ENCODE peak calls at places on chromosome 14, in nine cellular contexts. X, L, F, Q, Y, H, J, R and E are unnamed samples.

GRCh38 chr14:98069712-98070133 is 1202.3 kb downstream of the BCL11B start:
- DNase-seq in J (no peak), F (peak; percentile 91), X (no peak), R (peak; percentile 25), Y (no peak), L (no peak), Q (peak; percentile 41), H (no peak), E (peak; percentile 0)

GRCh38 chr14:77889971-77890442 is 90.1 kb downstream of the ADCK1 start:
- DNase-seq in H (no peak), L (no peak), X (no peak), F (peak; percentile 92), R (no peak), Y (no peak), Q (no peak), J (no peak), E (peak; percentile 84)

GRCh38 chr14:80127466-80127865 is 83.8 kb downstream of the DIO2 start:
- DNase-seq in Q (no peak), R (no peak), X (no peak), J (no peak), Y (no peak), F (no peak), H (no peak), L (no peak), E (no peak)

GRCh38 chr14:55580401-55581010 is 499 bp downstream of the KTN1 start:
- DNase-seq in R (peak; percentile 78), H (peak; percentile 55), Q (peak; percentile 71), X (peak; percentile 30), Y (peak; percentile 76), L (no peak), J (peak; percentile 76), F (no peak), E (no peak)

GRCh38 chr14:50383618-50384225 is 13.0 kb downstream of the CDKL1 start:
- DNase-seq in L (no peak), Q (peak; percentile 35), H (no peak), X (no peak), F (no peak), J (no peak), R (no peak), Y (no peak), E (no peak)

GRCh38 chr14:70822706-70823185 is 13.4 kb upstream of the MAP3K9 start:
- DNase-seq in F (no peak), L (no peak), J (no peak), Y (peak; percentile 46), R (no peak), Q (peak; percentile 75), X (peak; percentile 37), H (no peak), E (no peak)

GRCh38 chr14:99148861-99149610 is 123.0 kb downstream of the BCL11B start:
- DNase-seq in Y (no peak), F (no peak), J (no peak), Q (no peak), X (no peak), L (no peak), R (no peak), H (no peak), E (no peak)

GRCh38 chr14:81265641-81266169 is 44.9 kb upstream of the GTF2A1 start:
- DNase-seq in J (no peak), L (no peak), H (no peak), R (no peak), X (no peak), Y (no peak), F (no peak), Q (no peak), E (no peak)

GRCh38 chr14:75295061-75295461 is 16.4 kb downstream of the FOS start:
- DNase-seq in L (peak; percentile 67), Y (peak; percentile 86), H (peak; percentile 72), J (peak; percentile 42), F (peak; percentile 78), R (peak; percentile 76), Q (peak; percentile 40), X (peak; percentile 25), E (peak; percentile 74)

GRCh38 chr14:51989293-51990234 is at the start of gene RTRAF:
- DNase-seq in Y (peak; percentile 97), X (peak; percentile 85), F (peak; percentile 88), L (peak; percentile 86), H (peak; percentile 95), Q (peak; percentile 95), J (peak; percentile 95), R (peak; percentile 97), E (peak; percentile 91)

GRCh38 chr14:68711551-68712437 is 81.1 kb downstream of the ZFP36L1 start:
- DNase-seq in F (no peak), J (no peak), X (no peak), R (no peak), H (no peak), L (no peak), Q (no peak), Y (no peak), E (no peak)

GRCh38 chr14:88477513-88478250 is 77.1 kb downstream of the PTPN21 start:
- DNase-seq in X (no peak), J (no peak), L (no peak), H (no peak), Q (no peak), Y (no peak), R (no peak), F (no peak), E (no peak)

GRCh38 chr14:73739174-73739898 is 25.2 kb upstream of the PNMA1 start:
- DNase-seq in J (no peak), F (no peak), Q (no peak), Y (peak; percentile 54), H (no peak), L (no peak), R (no peak), X (no peak), E (no peak)

GRCh38 chr14:96748371-96748770 is 48.8 kb upstream of the VRK1 start:
- DNase-seq in J (no peak), Y (no peak), H (no peak), F (no peak), Q (no peak), L (no peak), X (no peak), R (no peak), E (no peak)

GRCh38 chr14:79483989-79484388 is 727.3 kb downstream of the DIO2 start:
- DNase-seq in R (no peak), J (no peak), Q (no peak), Y (no peak), X (no peak), H (no peak), L (no peak), F (no peak), E (no peak)

GRCh38 chr14:101072945-101073597 is 169.5 kb upstream of the RTL1 start:
- DNase-seq in F (peak; percentile 95), R (peak; percentile 47), J (no peak), Y (peak; percentile 77), L (no peak), X (peak; percentile 41), Q (peak; percentile 36), H (peak; percentile 92), E (peak; percentile 97)

GRCh38 chr14:100765991-100766390 is 39.3 kb downstream of the DLK1 start:
- DNase-seq in X (no peak), L (no peak), R (no peak), J (no peak), Y (no peak), F (no peak), Q (no peak), H (no peak), E (no peak)

GRCh38 chr14:94689218-94689984 is 77.2 kb downstream of the SERPINA3 start:
- DNase-seq in H (peak; percentile 64), F (peak; percentile 7), J (peak; percentile 42), X (peak; percentile 77), R (no peak), L (peak; percentile 67), Y (no peak), Q (peak; percentile 86), E (no peak)

GRCh38 chr14:101018561-101019290 is 115.2 kb upstream of the RTL1 start:
- DNase-seq in Q (no peak), F (no peak), Y (no peak), J (no peak), L (no peak), X (no peak), R (no peak), H (peak; percentile 13), E (no peak)

GRCh38 chr14:92457018-92457565 is 56.5 kb upstream of the RIN3 start:
- DNase-seq in X (no peak), R (no peak), Y (no peak), L (no peak), J (no peak), F (no peak), Q (no peak), H (no peak), E (no peak)
- TF ChIP-seq CTCF in X (peak; percentile 2), R (no peak), Y (no peak), L (no peak), J (no peak), F (no peak), Q (no peak), H (no peak), E (peak; percentile 29)

GRCh38 chr14:34111933-34112332 is 161.1 kb upstream of the EGLN3 start:
- DNase-seq in Y (no peak), Q (no peak), J (no peak), L (no peak), R (no peak), X (no peak), F (no peak), H (no peak), E (no peak)
- TF ChIP-seq CTCF in Y (no peak), Q (no peak), J (no peak), L (no peak), R (no peak), X (peak; percentile 40), F (peak; percentile 2), H (no peak), E (no peak)

DNA sequence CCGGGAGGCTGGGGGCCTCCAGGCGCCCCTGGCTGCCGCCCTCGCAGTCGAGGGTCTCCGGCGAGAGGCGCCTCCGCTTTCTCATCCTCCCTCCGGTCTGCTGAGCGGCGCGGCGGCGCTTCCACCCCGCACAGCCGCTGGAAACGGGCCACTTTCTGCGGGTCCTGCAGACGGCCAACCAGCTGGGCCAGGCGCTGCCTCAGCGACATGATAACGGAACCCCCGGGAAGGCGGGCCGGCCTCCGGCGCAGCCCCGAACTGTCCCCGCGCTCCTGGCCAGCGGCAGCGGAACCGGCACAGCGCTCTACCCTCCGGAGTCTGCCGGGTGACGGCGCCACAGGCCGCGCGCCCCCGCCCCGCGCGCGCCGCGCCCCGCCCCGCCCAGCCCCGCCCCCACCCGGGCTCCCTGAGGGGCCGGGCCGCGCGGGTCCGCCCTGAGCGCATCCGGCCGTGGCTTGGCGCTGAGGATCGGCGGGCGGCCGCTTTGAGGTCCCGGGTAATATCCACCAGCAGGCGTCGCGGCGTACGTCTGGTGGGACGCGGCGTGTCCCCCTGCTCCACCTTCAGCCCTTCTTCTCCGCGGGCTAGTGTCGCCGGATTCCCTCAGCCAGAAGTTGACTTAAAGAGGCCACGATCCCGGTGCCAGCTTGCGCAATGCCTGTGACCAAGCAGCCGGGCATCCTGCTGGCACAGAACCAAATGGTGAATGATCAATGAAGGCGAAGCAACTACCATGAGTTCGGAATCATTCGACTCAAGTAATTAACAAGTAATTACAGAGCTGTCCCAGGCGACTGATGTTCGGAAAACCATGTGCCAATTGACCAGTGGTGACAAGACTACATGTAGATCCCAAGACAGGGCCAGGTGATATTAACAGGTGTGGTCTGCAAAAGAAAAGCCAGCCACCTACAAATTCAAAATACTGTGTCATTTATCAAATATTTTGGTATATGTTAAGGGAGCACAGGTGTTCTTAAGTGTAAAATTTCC is at the start of gene SGPP1:
- DNase-seq in F (peak; percentile 43), X (peak; percentile 68), L (peak; percentile 58), Y (peak; percentile 90), R (peak; percentile 93), H (peak; percentile 87), J (peak; percentile 93), Q (peak; percentile 85), E (peak; percentile 62)
- TF ChIP-seq CTCF in F (no peak), X (peak; percentile 51), L (no peak), Y (no peak), R (no peak), H (no peak), J (peak; percentile 49), Q (peak; percentile 32), E (peak; percentile 66)

GRCh38 chr14:36647827-36648753 is 13.6 kb upstream of the PAX9 start:
- DNase-seq in R (peak; percentile 69), Y (no peak), Q (peak; percentile 77), H (no peak), F (peak; percentile 15), L (no peak), J (no peak), X (peak; percentile 49), E (no peak)
- TF ChIP-seq CTCF in R (peak; percentile 26), Y (peak; percentile 12), Q (peak; percentile 31), H (peak; percentile 42), F (peak; percentile 36), L (peak; percentile 29), J (no peak), X (peak; percentile 68), E (peak; percentile 76)